ENCODE peak calls at places on chromosomes 6 and 20, in seven cellular contexts. One of them, this sample, is unnamed.

GRCh38 chr6:57102976-57103375 is 13.0 kb downstream of the ZNF451 start:
- DNase-seq in SK-N-SH: no peak
- DNase-seq in HCT116: no peak
- DNase-seq in H1: no peak
- DNase-seq in HepG2: no peak
- DNase-seq in GM12878: no peak
- DNase-seq in K562: no peak
- DNase-seq in this sample: no peak

GRCh38 chr20:21839982-21840381 is 134.5 kb downstream of the PAX1 start:
- DNase-seq in SK-N-SH: no peak
- DNase-seq in HCT116: no peak
- DNase-seq in H1: no peak
- DNase-seq in HepG2: no peak
- DNase-seq in GM12878: no peak
- DNase-seq in K562: no peak
- DNase-seq in this sample: no peak

GRCh38 chr6:44034931-44035345 is 92.3 kb downstream of the MRPL14 start:
- DNase-seq in SK-N-SH: no peak
- DNase-seq in HCT116: no peak
- DNase-seq in H1: no peak
- DNase-seq in HepG2: no peak
- DNase-seq in GM12878: no peak
- DNase-seq in K562: no peak
- DNase-seq in this sample: no peak

GRCh38 chr6:8183266-8183665 is 80.9 kb upstream of the EEF1E1 start:
- DNase-seq in SK-N-SH: no peak
- DNase-seq in HCT116: no peak
- DNase-seq in H1: no peak
- DNase-seq in HepG2: no peak
- DNase-seq in GM12878: no peak
- DNase-seq in K562: no peak
- DNase-seq in this sample: no peak

GRCh38 chr20:5844063-5844681 is 94.0 kb downstream of the SHLD1 start:
- DNase-seq in SK-N-SH: no peak
- DNase-seq in HCT116: peak; percentile 28
- DNase-seq in H1: no peak
- DNase-seq in HepG2: peak; percentile 56
- DNase-seq in GM12878: peak; percentile 78
- DNase-seq in K562: no peak
- DNase-seq in this sample: no peak

GRCh38 chr6:116633685-116634084 is 17.4 kb downstream of the RSPH4A start:
- DNase-seq in SK-N-SH: peak; percentile 7
- DNase-seq in HCT116: no peak
- DNase-seq in H1: no peak
- DNase-seq in HepG2: peak; percentile 78
- DNase-seq in GM12878: no peak
- DNase-seq in K562: no peak
- DNase-seq in this sample: no peak

GRCh38 chr6:22361576-22361975 is 64.7 kb upstream of the PRL start:
- DNase-seq in SK-N-SH: no peak
- DNase-seq in HCT116: no peak
- DNase-seq in H1: no peak
- DNase-seq in HepG2: no peak
- DNase-seq in GM12878: no peak
- DNase-seq in K562: no peak
- DNase-seq in this sample: no peak

GRCh38 chr20:41095110-41095969 is 42.0 kb upstream of the PLCG1 start:
- DNase-seq in SK-N-SH: peak; percentile 58
- DNase-seq in HCT116: peak; percentile 18
- DNase-seq in H1: no peak
- DNase-seq in HepG2: peak; percentile 60
- DNase-seq in GM12878: no peak
- DNase-seq in K562: peak; percentile 70
- DNase-seq in this sample: peak; percentile 51

GRCh38 chr6:25054469-25054868 is 118.7 kb upstream of the RIPOR2 start:
- DNase-seq in SK-N-SH: no peak
- DNase-seq in HCT116: no peak
- DNase-seq in H1: no peak
- DNase-seq in HepG2: no peak
- DNase-seq in GM12878: no peak
- DNase-seq in K562: no peak
- DNase-seq in this sample: no peak

GRCh38 chr20:6530254-6530653 is 237.2 kb upstream of the BMP2 start:
- DNase-seq in SK-N-SH: no peak
- DNase-seq in HCT116: no peak
- DNase-seq in H1: no peak
- DNase-seq in HepG2: no peak
- DNase-seq in GM12878: no peak
- DNase-seq in K562: no peak
- DNase-seq in this sample: no peak

GRCh38 chr20:62834967-62835730 is 18.3 kb downstream of the COL9A3 start:
- DNase-seq in SK-N-SH: no peak
- DNase-seq in HCT116: no peak
- DNase-seq in H1: no peak
- DNase-seq in HepG2: no peak
- DNase-seq in GM12878: no peak
- DNase-seq in K562: no peak
- DNase-seq in this sample: no peak

GRCh38 chr20:10863337-10864060 is 189.7 kb upstream of the JAG1 start:
- DNase-seq in SK-N-SH: no peak
- DNase-seq in HCT116: peak; percentile 23
- DNase-seq in H1: no peak
- DNase-seq in HepG2: no peak
- DNase-seq in GM12878: no peak
- DNase-seq in K562: no peak
- DNase-seq in this sample: no peak

GRCh38 chr6:2828629-2829028 is 13.0 kb downstream of the SERPINB1 start:
- DNase-seq in SK-N-SH: no peak
- DNase-seq in HCT116: no peak
- DNase-seq in H1: no peak
- DNase-seq in HepG2: no peak
- DNase-seq in GM12878: no peak
- DNase-seq in K562: no peak
- DNase-seq in this sample: no peak

GRCh38 chr20:7836076-7836475 is 104.2 kb downstream of the HAO1 start:
- DNase-seq in SK-N-SH: no peak
- DNase-seq in HCT116: no peak
- DNase-seq in H1: no peak
- DNase-seq in HepG2: no peak
- DNase-seq in GM12878: no peak
- DNase-seq in K562: no peak
- DNase-seq in this sample: no peak

GRCh38 chr6:26576929-26577719 is 19.6 kb upstream of the ABT1 start:
- DNase-seq in SK-N-SH: no peak
- DNase-seq in HCT116: peak; percentile 84
- DNase-seq in H1: peak; percentile 88
- DNase-seq in HepG2: peak; percentile 75
- DNase-seq in GM12878: no peak
- DNase-seq in K562: peak; percentile 74
- DNase-seq in this sample: no peak

DNA sequence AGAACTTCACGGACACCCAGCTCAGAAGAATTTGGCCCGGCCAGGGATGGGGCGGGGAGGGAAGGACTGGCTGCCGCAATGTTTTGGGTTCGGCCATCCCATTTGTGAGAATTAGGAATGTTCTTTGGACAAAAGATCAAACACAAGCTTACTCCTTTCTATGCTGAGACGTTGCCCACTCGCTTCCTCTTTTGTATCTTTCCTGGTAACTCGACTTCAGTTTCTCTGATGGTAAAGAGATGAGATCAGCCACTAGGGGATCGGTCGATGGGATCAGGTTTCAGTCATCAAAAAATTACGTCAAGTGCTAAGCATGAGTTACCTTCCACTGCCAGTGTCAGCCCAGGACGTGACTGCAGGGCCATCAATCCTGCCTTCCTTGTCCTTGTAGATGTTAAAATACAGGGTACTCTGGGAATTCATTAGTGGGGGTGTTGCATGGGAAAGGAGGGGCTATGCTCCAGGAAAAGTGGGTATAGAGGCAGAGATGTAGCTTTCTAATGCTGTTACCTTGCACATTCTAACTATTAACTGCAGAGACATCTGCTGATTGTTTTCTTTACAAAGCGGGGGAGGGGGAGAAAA is 190.2 kb downstream of the TSHZ2 start:
- DNase-seq in SK-N-SH: no peak
- DNase-seq in HCT116: peak; percentile 42
- DNase-seq in H1: no peak
- DNase-seq in HepG2: no peak
- DNase-seq in GM12878: no peak
- DNase-seq in K562: peak; percentile 82
- DNase-seq in this sample: peak; percentile 29
- TF ChIP-seq JUND in SK-N-SH: no peak
- TF ChIP-seq JUND in HCT116: peak; percentile 25
- TF ChIP-seq JUND in H1: peak; percentile 70
- TF ChIP-seq JUND in HepG2: no peak
- TF ChIP-seq JUND in GM12878: no peak
- TF ChIP-seq JUND in K562: peak; percentile 93
- TF ChIP-seq JUND in this sample: no peak

DNA sequence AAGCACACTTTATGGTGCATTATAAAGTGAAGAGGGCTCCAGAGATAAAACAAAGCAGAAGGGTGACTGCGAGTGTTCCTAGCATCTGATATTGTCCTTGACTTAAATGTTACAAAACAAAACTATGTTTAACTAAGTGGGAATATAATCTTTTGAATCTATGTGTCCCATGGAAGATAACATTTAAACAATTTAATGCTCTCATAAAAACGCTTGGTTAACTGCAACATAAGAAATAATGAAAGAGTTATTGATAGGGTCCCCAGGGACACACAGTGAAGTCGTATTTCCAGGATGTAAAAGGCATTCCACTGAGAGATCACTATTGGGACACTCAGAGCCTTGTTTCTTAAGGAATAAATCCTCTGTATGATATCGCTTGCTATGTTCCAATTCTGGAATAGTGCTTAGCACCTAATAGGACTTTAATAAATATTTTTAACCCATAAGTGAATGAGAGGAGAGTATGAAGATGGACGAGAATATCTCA is 260.9 kb downstream of the THBS2 start:
- DNase-seq in SK-N-SH: no peak
- DNase-seq in HCT116: no peak
- DNase-seq in H1: no peak
- DNase-seq in HepG2: no peak
- DNase-seq in GM12878: no peak
- DNase-seq in K562: no peak
- DNase-seq in this sample: no peak
- TF ChIP-seq JUND in SK-N-SH: no peak
- TF ChIP-seq JUND in HCT116: no peak
- TF ChIP-seq JUND in H1: no peak
- TF ChIP-seq JUND in HepG2: no peak
- TF ChIP-seq JUND in GM12878: no peak
- TF ChIP-seq JUND in K562: no peak
- TF ChIP-seq JUND in this sample: no peak

GRCh38 chr20:57552471-57552870 is 8.4 kb upstream of the PCK1 start:
- DNase-seq in SK-N-SH: no peak
- DNase-seq in HCT116: no peak
- DNase-seq in H1: no peak
- DNase-seq in HepG2: no peak
- DNase-seq in GM12878: no peak
- DNase-seq in K562: no peak
- DNase-seq in this sample: no peak

GRCh38 chr20:57544838-57545564 is 15.9 kb upstream of the PCK1 start:
- DNase-seq in SK-N-SH: no peak
- DNase-seq in HCT116: no peak
- DNase-seq in H1: no peak
- DNase-seq in HepG2: no peak
- DNase-seq in GM12878: no peak
- DNase-seq in K562: peak; percentile 22
- DNase-seq in this sample: no peak

GRCh38 chr20:57545927-57546662 is 14.8 kb upstream of the PCK1 start:
- DNase-seq in SK-N-SH: no peak
- DNase-seq in HCT116: no peak
- DNase-seq in H1: no peak
- DNase-seq in HepG2: no peak
- DNase-seq in GM12878: no peak
- DNase-seq in K562: no peak
- DNase-seq in this sample: no peak

GRCh38 chr20:57547250-57547649 is 13.7 kb upstream of the PCK1 start:
- DNase-seq in SK-N-SH: no peak
- DNase-seq in HCT116: no peak
- DNase-seq in H1: no peak
- DNase-seq in HepG2: peak; percentile 40
- DNase-seq in GM12878: no peak
- DNase-seq in K562: no peak
- DNase-seq in this sample: no peak

GRCh38 chr20:57548177-57549058 is 12.5 kb upstream of the PCK1 start:
- DNase-seq in SK-N-SH: no peak
- DNase-seq in HCT116: no peak
- DNase-seq in H1: no peak
- DNase-seq in HepG2: no peak
- DNase-seq in GM12878: no peak
- DNase-seq in K562: no peak
- DNase-seq in this sample: no peak
- TF ChIP-seq JUND in SK-N-SH: no peak
- TF ChIP-seq JUND in HCT116: no peak
- TF ChIP-seq JUND in H1: no peak
- TF ChIP-seq JUND in HepG2: no peak
- TF ChIP-seq JUND in GM12878: no peak
- TF ChIP-seq JUND in K562: no peak
- TF ChIP-seq JUND in this sample: no peak

GRCh38 chr6:439681-440167 is 48.2 kb downstream of the IRF4 start:
- DNase-seq in SK-N-SH: no peak
- DNase-seq in HCT116: no peak
- DNase-seq in H1: no peak
- DNase-seq in HepG2: no peak
- DNase-seq in GM12878: no peak
- DNase-seq in K562: no peak
- DNase-seq in this sample: no peak

GRCh38 chr6:437042-437402 is 45.5 kb downstream of the IRF4 start:
- DNase-seq in SK-N-SH: peak; percentile 3
- DNase-seq in HCT116: no peak
- DNase-seq in H1: no peak
- DNase-seq in HepG2: no peak
- DNase-seq in GM12878: no peak
- DNase-seq in K562: no peak
- DNase-seq in this sample: no peak

GRCh38 chr6:441126-441920 is 49.8 kb downstream of the IRF4 start:
- DNase-seq in SK-N-SH: no peak
- DNase-seq in HCT116: no peak
- DNase-seq in H1: no peak
- DNase-seq in HepG2: no peak
- DNase-seq in GM12878: no peak
- DNase-seq in K562: no peak
- DNase-seq in this sample: no peak

GRCh38 chr6:436308-437041 is 44.9 kb downstream of the IRF4 start:
- DNase-seq in SK-N-SH: peak; percentile 7
- DNase-seq in HCT116: peak; percentile 40
- DNase-seq in H1: no peak
- DNase-seq in HepG2: no peak
- DNase-seq in GM12878: no peak
- DNase-seq in K562: no peak
- DNase-seq in this sample: no peak

DNA sequence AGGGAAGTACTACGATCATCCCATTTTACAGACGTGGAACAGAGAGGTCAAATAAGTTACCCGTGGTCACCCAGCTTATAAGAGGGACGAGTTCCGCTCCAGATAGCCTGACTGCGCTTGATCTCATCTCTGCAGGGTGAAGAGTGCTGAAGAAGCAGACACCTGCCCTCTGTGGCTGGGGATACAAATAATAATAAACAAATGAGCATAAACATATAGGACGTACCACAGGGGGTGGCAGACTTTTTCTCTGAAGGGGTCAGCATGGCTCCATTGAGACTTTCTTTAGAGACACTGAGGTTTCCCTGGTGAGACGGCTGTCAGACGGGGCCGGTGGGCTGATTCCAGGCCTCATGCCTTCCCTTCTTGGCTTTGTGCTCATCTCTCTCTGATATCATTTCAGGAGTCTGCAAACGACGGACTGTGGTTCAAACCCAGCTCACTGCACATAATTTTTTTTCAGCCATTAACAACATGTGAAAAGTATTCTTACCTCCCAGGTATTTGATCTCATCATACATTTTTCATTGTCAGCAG is 47.1 kb downstream of the IRF4 start:
- DNase-seq in SK-N-SH: peak; percentile 3
- DNase-seq in HCT116: no peak
- DNase-seq in H1: no peak
- DNase-seq in HepG2: no peak
- DNase-seq in GM12878: no peak
- DNase-seq in K562: no peak
- DNase-seq in this sample: no peak
- TF ChIP-seq JUND in SK-N-SH: no peak
- TF ChIP-seq JUND in HCT116: no peak
- TF ChIP-seq JUND in H1: no peak
- TF ChIP-seq JUND in HepG2: no peak
- TF ChIP-seq JUND in GM12878: no peak
- TF ChIP-seq JUND in K562: no peak
- TF ChIP-seq JUND in this sample: no peak

This sample was measured in T47D.